ENCODE peak calls at places on chromosomes 11 and 22, in four cellular contexts. Q is IMR-90, J is neuronal stem cell, T is trophoblast cell. H is an unnamed sample.
A peak's percentile ranks its signal among the peaks of the same experiment; 100 is the strongest.

GRCh38 chr11:2933376-2934056 is 4.3 kb upstream of the PHLDA2 start:
- DNase-seq in Q (peak; percentile 75), T (peak; percentile 96), J (no peak), H (peak; percentile 89)

GRCh38 chr11:128689586-128689945 is 4.3 kb upstream of the FLI1 start:
- DNase-seq in Q (no peak), T (no peak), J (no peak), H (no peak)

GRCh38 chr11:85961130-85961529 is 105.9 kb downstream of the CCDC83 start:
- DNase-seq in Q (no peak), J (no peak), T (no peak), H (no peak)

GRCh38 chr11:9313648-9314290 is 624 bp downstream of the TMEM41B start:
- DNase-seq in T (no peak), J (no peak), Q (peak; percentile 8), H (peak; percentile 48)

GRCh38 chr22:30979932-30980331 is 10.9 kb downstream of the TUG1 start:
- DNase-seq in Q (no peak), J (no peak), T (no peak), H (no peak)

GRCh38 chr11:19730373-19730772 is 17.7 kb downstream of the NAV2 start:
- DNase-seq in Q (no peak), T (no peak), J (no peak), H (no peak)

GRCh38 chr11:61899146-61899841 is 7.9 kb upstream of the FADS3 start:
- DNase-seq in Q (peak; percentile 54), T (peak; percentile 75), J (peak; percentile 82), H (peak; percentile 76)

GRCh38 chr11:16184588-16184987 is 171.8 kb downstream of the SOX6 start:
- DNase-seq in J (no peak), Q (peak; percentile 92), T (no peak), H (peak; percentile 89)

GRCh38 chr22:49903322-49904039 is 14.8 kb downstream of the ALG12 start:
- DNase-seq in J (no peak), Q (no peak), T (no peak), H (no peak)

GRCh38 chr22:43535741-43536140 is 123.9 kb downstream of the MPPED1 start:
- DNase-seq in J (no peak), Q (no peak), T (no peak), H (no peak)

GRCh38 chr22:38981005-38981658 is 1.0 kb upstream of the APOBEC3B start:
- DNase-seq in T (peak; percentile 35), J (peak; percentile 26), Q (peak; percentile 31), H (no peak)

GRCh38 chr11:16881074-16881709 is 133.0 kb downstream of the PLEKHA7 start:
- DNase-seq in Q (peak; percentile 13), T (no peak), J (no peak), H (no peak)

GRCh38 chr11:122042981-122043380 is 73.0 kb downstream of the BLID start:
- DNase-seq in Q (peak; percentile 25), T (no peak), J (no peak), H (peak; percentile 36)

GRCh38 chr22:20141186-20142077 is 9.4 kb downstream of the CCDC188 start:
- DNase-seq in Q (peak; percentile 82), T (peak; percentile 86), J (no peak), H (peak; percentile 49)

GRCh38 chr11:97965849-97966646 is 1054.7 kb upstream of the CNTN5 start:
- DNase-seq in J (no peak), Q (peak; percentile 98), T (peak; percentile 18), H (peak; percentile 93)

GRCh38 chr22:21020802-21021429 is 6.0 kb downstream of the P2RX6 start:
- DNase-seq in J (no peak), T (no peak), Q (no peak), H (peak; percentile 10)

GRCh38 chr11:15562230-15562629 is 447.5 kb downstream of the INSC start:
- DNase-seq in J (no peak), T (no peak), Q (no peak), H (no peak)

GRCh38 chr11:85347291-85347690 is 279.9 kb downstream of the DLG2 start:
- DNase-seq in T (no peak), Q (no peak), J (no peak), H (no peak)

GRCh38 chr11:116284930-116285329 is 487.9 kb downstream of the BUD13 start:
- DNase-seq in J (no peak), T (no peak), Q (no peak), H (no peak)

GRCh38 chr11:120867531-120867930 is 156.4 kb upstream of the TBCEL start:
- DNase-seq in T (peak; percentile 84), Q (no peak), J (no peak), H (no peak)

GRCh38 chr11:95426823-95427462 is 195.9 kb upstream of the SESN3 start:
- DNase-seq in Q (no peak), J (no peak), T (no peak), H (no peak)

GRCh38 chr22:38415561-38416321 is 39.3 kb downstream of the KCNJ4 start:
- DNase-seq in J (no peak), T (no peak), Q (no peak), H (no peak)

GRCh38 chr11:34468209-34468841 is 29.6 kb downstream of the CAT start:
- DNase-seq in Q (peak; percentile 14), J (no peak), T (peak; percentile 7), H (peak; percentile 30)

GRCh38 chr11:118437046-118437735 is 899 bp downstream of the KMT2A start:
- DNase-seq in J (peak; percentile 54), T (peak; percentile 28), Q (peak; percentile 35), H (peak; percentile 73)

GRCh38 chr11:32422545-32422944 is 12.8 kb downstream of the WT1 start:
- DNase-seq in J (no peak), Q (no peak), T (no peak), H (no peak)

GRCh38 chr11:70358797-70359196 is 39.5 kb upstream of the CTTN start:
- DNase-seq in T (no peak), Q (no peak), J (no peak), H (no peak)
- H3K36me3 ChIP-seq in T (peaks cover 61% of the 10 kb centered on the region), Q (peaks cover 55% of the 10 kb centered on the region), J (peaks cover 35% of the 10 kb centered on the region), H (peaks cover 94% of the 10 kb centered on the region)

GRCh38 chr22:35542972-35543516 is 2.4 kb downstream of the RASD2 start:
- DNase-seq in J (no peak), Q (no peak), T (no peak), H (no peak)
- H2AK5ac ChIP-seq in J (no peak overlapping the region), Q (peak overlapping the region; percentile 13), T (no peak overlapping the region), H (no peak overlapping the region)

GRCh38 chr11:14309425-14310192 is 49.4 kb downstream of the RRAS2 start:
- DNase-seq in T (no peak), J (no peak), Q (no peak), H (no peak)
- H2BK5ac ChIP-seq in T (no peak overlapping the region), J (no peak overlapping the region), Q (no peak overlapping the region), H (no peak overlapping the region)

GRCh38 chr22:17898375-17898774 is 124.1 kb upstream of the BID start:
- DNase-seq in J (no peak), T (no peak), Q (no peak), H (no peak)
- H3K36me3 ChIP-seq in J (peaks cover 15% of the 10 kb centered on the region), T (peaks cover 6% of the 10 kb centered on the region), Q (peaks cover 32% of the 10 kb centered on the region), H (peaks cover 84% of the 10 kb centered on the region)

GRCh38 chr11:71068963-71069362 is 183.4 kb downstream of the SHANK2 start:
- DNase-seq in Q (no peak), T (no peak), J (no peak), H (no peak)
- H2AK5ac ChIP-seq in Q (no peak overlapping the region), T (no peak overlapping the region), J (no peak overlapping the region), H (no peak overlapping the region)

GRCh38 chr11:75339685-75340409 is 11.6 kb downstream of the ARRB1 start:
- DNase-seq in J (no peak), Q (no peak), T (no peak), H (peak; percentile 71)

GRCh38 chr11:75334976-75335375 is 16.5 kb downstream of the ARRB1 start:
- DNase-seq in T (peak; percentile 78), J (no peak), Q (no peak), H (peak; percentile 71)

GRCh38 chr11:75338516-75339218 is 12.8 kb downstream of the ARRB1 start:
- DNase-seq in T (no peak), J (no peak), Q (peak; percentile 65), H (peak; percentile 77)

GRCh38 chr11:75334402-75334891 is 17.0 kb downstream of the ARRB1 start:
- DNase-seq in T (peak; percentile 76), J (no peak), Q (no peak), H (no peak)

DNA sequence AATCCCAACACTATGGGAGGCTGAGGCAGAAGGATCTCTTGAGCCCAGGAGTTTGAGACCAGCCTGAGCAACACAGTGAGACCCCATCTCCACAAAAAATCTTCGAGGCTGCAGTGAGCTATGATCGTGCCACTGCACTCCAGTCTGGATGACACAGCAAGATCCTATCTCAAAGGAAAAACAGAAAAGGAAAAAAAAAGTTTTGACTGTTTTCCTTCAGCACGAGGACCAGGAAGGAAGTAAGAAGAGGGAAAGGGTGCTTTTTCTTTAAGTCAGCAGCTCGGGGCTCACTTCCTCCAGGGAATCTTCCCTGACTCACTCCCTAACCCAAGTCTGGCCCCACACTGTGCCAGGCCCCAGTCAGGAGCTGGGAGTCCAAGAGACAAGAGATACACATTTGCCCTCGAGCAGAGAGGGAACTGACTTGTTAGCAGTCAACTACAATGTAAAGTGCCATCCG is 14.2 kb downstream of the ARRB1 start:
- DNase-seq in T (peak; percentile 42), Q (peak; percentile 60), J (no peak), H (peak; percentile 90)
- H2BK5ac ChIP-seq in T (peak overlapping the region; percentile 7), Q (no peak overlapping the region), J (no peak overlapping the region), H (no peak overlapping the region)

GRCh38 chr11:65211293-65212105 is 29.8 kb downstream of the CAPN1 start:
- DNase-seq in J (no peak), T (no peak), Q (no peak), H (no peak)

GRCh38 chr11:65212226-65212801 is 30.6 kb downstream of the CAPN1 start:
- DNase-seq in Q (no peak), J (no peak), T (no peak), H (no peak)

GRCh38 chr11:65210361-65210731 is 28.6 kb downstream of the CAPN1 start:
- DNase-seq in Q (no peak), T (no peak), J (no peak), H (no peak)

GRCh38 chr11:65209711-65210360 is 28.1 kb downstream of the CAPN1 start:
- DNase-seq in T (peak; percentile 76), Q (no peak), J (no peak), H (no peak)

DNA sequence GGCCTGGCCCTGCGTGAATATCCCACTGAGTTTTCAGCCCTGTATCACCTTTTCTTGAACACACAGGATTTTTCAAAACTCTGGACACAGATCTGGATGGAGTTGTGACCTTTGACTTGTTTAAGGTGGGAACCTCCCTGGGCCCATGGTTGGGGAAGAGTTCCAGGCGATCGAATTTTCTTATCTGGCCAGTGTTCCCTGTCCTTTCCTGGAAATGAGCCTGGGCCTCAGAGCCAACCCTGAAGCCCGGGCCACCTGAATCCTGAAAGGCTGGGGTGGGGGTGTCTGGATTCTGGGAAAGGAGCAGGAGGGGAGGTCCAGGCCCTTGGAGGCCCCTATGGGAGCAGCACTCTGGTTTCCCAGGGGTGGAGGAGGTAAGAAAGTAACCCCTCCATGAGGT is 29.0 kb downstream of the CAPN1 start:
- DNase-seq in Q (no peak), J (no peak), T (no peak), H (no peak)
- H3K36me3 ChIP-seq in Q (peaks cover 51% of the 10 kb centered on the region), J (peaks cover 12% of the 10 kb centered on the region), T (peaks cover 59% of the 10 kb centered on the region), H (peaks cover 59% of the 10 kb centered on the region)

DNA sequence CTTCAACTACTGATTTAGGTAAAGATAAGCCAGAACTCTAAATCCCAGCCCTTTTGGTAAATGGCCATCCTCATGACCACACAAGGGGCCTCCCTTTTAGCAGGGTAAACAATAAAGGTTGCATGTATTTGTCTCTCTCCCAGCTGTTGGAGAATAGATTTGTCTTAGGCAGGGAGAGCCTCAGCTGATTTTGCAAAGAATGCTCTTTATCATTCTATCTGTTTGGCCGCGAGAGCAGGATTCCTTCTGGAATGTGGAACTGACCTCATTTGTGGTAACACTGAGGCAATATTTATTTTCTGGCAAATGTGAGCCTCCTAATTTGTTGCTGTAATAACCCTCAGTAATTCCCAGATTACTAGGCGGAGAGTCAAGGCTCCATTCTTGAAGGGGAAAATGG is 15.3 kb downstream of the PTS start:
- DNase-seq in T (peak; percentile 28), J (no peak), Q (peak; percentile 85), H (peak; percentile 94)
- H2AK5ac ChIP-seq in T (no peak overlapping the region), J (no peak overlapping the region), Q (no peak overlapping the region), H (no peak overlapping the region)

H was measured in mesenchymal stem cell.